ENCODE peak calls at places on chromosomes 12 and 14, in seven cellular contexts. M is CD8-positive, alpha-beta T cell; F is K562; O is transverse colon; T is ovary; P is psoas muscle; C is A549. D is an unnamed sample. For H3K4me1, the result is how much of the 10 kb centered on the place peaks cover.

GRCh38 chr14:105201928-105202513 is 20.9 kb upstream of the NUDT14 start:
- DNase-seq in M (no peak), F (no peak), O (no peak), T (no peak), P (no peak), C (no peak), D (no peak)

GRCh38 chr12:108691995-108692808 is 39.1 kb downstream of the CORO1C start:
- DNase-seq in M (no peak), F (no peak), O (peak), T (no peak), P (peak), C (no peak), D (no peak)

GRCh38 chr12:93624595-93625294 is 52.3 kb downstream of the SOCS2 start:
- DNase-seq in M (no peak), F (peak), O (no peak), T (no peak), P (no peak), C (peak), D (no peak)

GRCh38 chr12:20132818-20133217 is 235.5 kb upstream of the PDE3A start:
- DNase-seq in M (no peak), F (no peak), O (no peak), T (no peak), P (no peak), C (no peak), D (no peak)

GRCh38 chr12:59088673-59089072 is 168.4 kb upstream of the LRIG3 start:
- DNase-seq in M (no peak), F (no peak), O (no peak), T (no peak), P (no peak), C (no peak), D (peak)

GRCh38 chr14:105889666-105890473 is 363.5 kb downstream of the TMEM121 start:
- DNase-seq in M (no peak), F (peak), O (peak), T (no peak), P (peak), C (no peak), D (no peak)

GRCh38 chr12:75690556-75690955 is 179.1 kb upstream of the KRR1 start:
- DNase-seq in M (no peak), F (no peak), O (no peak), T (no peak), P (no peak), C (peak), D (no peak)

GRCh38 chr12:39959467-39959866 is 146.4 kb downstream of the SLC2A13 start:
- DNase-seq in M (no peak), F (no peak), O (no peak), T (no peak), P (no peak), C (no peak), D (no peak)

GRCh38 chr12:103169-103981 is 36.8 kb downstream of the IQSEC3 start:
- DNase-seq in M (no peak), F (peak), O (no peak), T (no peak), P (no peak), C (peak), D (peak)

GRCh38 chr14:101221549-101222160 is 318.1 kb upstream of the RTL1 start:
- DNase-seq in M (no peak), F (no peak), O (no peak), T (no peak), P (peak), C (no peak), D (no peak)

GRCh38 chr12:96436366-96437295 is 36.4 kb upstream of the CDK17 start:
- DNase-seq in M (no peak), F (no peak), O (no peak), T (no peak), P (no peak), C (no peak), D (no peak)

GRCh38 chr12:50275545-50275944 is 7.8 kb downstream of the LIMA1 start:
- DNase-seq in M (no peak), F (peak), O (peak), T (no peak), P (no peak), C (no peak), D (peak)

GRCh38 chr14:91649930-91650329 is 82.0 kb downstream of the CATSPERB start:
- DNase-seq in M (no peak), F (no peak), O (no peak), T (no peak), P (no peak), C (peak), D (peak)

GRCh38 chr12:51759695-51760094 is 88.8 kb downstream of the FIGNL2 start:
- DNase-seq in M (no peak), F (no peak), O (no peak), T (no peak), P (no peak), C (no peak), D (no peak)

GRCh38 chr14:20606190-20606901 is 15.2 kb upstream of the RNASE12 start:
- DNase-seq in M (no peak), F (no peak), O (peak), T (no peak), P (no peak), C (peak), D (peak)

GRCh38 chr14:37583358-37584210 is 11.5 kb downstream of the FOXA1 start:
- DNase-seq in M (no peak), F (no peak), O (peak), T (no peak), P (no peak), C (no peak), D (no peak)

GRCh38 chr14:48398675-48399282 is 723.4 kb upstream of the MDGA2 start:
- DNase-seq in M (no peak), F (peak), O (no peak), T (no peak), P (no peak), C (peak), D (peak)

GRCh38 chr14:51395361-51395849 is 155.4 kb downstream of the TMX1 start:
- DNase-seq in M (no peak), F (no peak), O (peak), T (peak), P (peak), C (no peak), D (peak)

GRCh38 chr12:108722992-108723766 is 8.1 kb downstream of the CORO1C start:
- DNase-seq in M (no peak), F (no peak), O (no peak), T (no peak), P (no peak), C (peak), D (peak)

GRCh38 chr12:116257213-116257612 is 20.3 kb downstream of the MED13L start:
- DNase-seq in M (no peak), F (no peak), O (no peak), T (no peak), P (no peak), C (no peak), D (peak)

GRCh38 chr14:104900639-104901512 is 23.8 kb upstream of the PLD4 start:
- DNase-seq in M (no peak), F (no peak), O (no peak), T (no peak), P (no peak), C (no peak), D (no peak)

GRCh38 chr14:96263347-96264199 is 7.6 kb downstream of the BDKRB1 start:
- DNase-seq in M (no peak), F (no peak), O (peak), T (no peak), P (no peak), C (no peak), D (no peak)

GRCh38 chr12:84919271-84919670 is 6.7 kb upstream of the SLC6A15 start:
- DNase-seq in M (no peak), F (no peak), O (no peak), T (no peak), P (no peak), C (no peak), D (no peak)

GRCh38 chr12:13591488-13591887 is 389.9 kb downstream of the GRIN2B start:
- DNase-seq in M (no peak), F (no peak), O (no peak), T (no peak), P (no peak), C (no peak), D (no peak)

GRCh38 chr14:62159314-62159713 is 397.1 kb downstream of the SNAPC1 start:
- DNase-seq in M (no peak), F (no peak), O (no peak), T (no peak), P (no peak), C (no peak), D (no peak)

GRCh38 chr12:130960787-130961186 is 7.1 kb downstream of the ADGRD1 start:
- DNase-seq in M (no peak), F (no peak), O (no peak), T (no peak), P (no peak), C (no peak), D (no peak)
- TF ChIP-seq CTCF in M (no peak), F (no peak), O (no peak), T (no peak), P (no peak), C (no peak), D (no peak)

DNA sequence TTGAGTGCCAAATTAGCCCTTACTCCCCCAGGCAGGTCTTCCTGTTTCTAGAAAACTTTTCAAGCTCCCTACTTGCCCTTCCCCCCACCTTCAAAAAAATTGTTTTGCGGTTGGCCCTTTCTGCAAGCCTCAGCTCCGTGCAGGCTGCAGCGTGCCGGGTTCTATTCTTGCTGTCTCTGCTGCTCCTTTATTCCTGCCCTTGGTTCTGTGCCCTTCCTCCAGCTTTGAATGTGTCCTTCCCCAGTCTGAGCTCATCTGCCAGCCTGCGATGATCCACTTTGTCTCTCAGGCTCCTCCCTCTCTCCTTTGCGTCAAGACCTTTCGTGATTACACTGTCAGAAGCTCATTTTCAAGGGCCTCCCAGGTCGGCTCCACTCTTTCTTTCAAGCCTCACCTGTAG is 98.6 kb downstream of the IRF2BPL start:
- DNase-seq in M (peak), F (peak), O (peak), T (no peak), P (no peak), C (no peak), D (no peak)
- H3K4me1 ChIP-seq in M (half or more), F (under half), O (under half), T (under half), P (under half), C (under half), D (under half)

GRCh38 chr12:132496710-132497109 is 6.8 kb downstream of the FBRSL1 start:
- DNase-seq in M (no peak), F (no peak), O (no peak), T (no peak), P (no peak), C (no peak), D (no peak)
- TF ChIP-seq CTCF in M (no peak), F (no peak), O (no peak), T (no peak), P (no peak), C (no peak), D (no peak)

DNA sequence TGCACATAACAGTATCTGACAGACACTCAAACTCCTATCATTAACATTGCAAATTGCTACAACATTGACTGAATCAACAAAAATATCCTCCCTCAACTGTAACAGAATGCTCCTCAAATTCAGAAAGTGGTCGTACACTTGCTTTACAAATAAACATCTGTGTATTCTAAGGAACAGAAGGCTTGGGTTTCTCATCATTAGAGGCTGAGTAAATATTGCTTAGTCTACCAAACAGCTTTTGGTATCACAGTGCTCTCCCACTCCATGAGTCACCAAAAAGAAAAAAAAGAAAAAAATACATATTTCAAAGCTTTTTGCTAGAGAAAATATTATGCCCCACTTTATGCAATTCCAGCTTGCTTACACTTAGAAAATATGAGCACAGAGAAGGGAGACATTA is 23.9 kb downstream of the FERMT2 start:
- DNase-seq in M (no peak), F (no peak), O (no peak), T (no peak), P (no peak), C (no peak), D (peak)
- H3K4me1 ChIP-seq in M (under half), F (under half), O (under half), T (under half), P (half or more), C (half or more), D (under half)

GRCh38 chr14:76641541-76641940 is 119.7 kb upstream of the VASH1 start:
- DNase-seq in M (no peak), F (no peak), O (no peak), T (no peak), P (no peak), C (no peak), D (no peak)

GRCh38 chr14:76640923-76641395 is 120.3 kb upstream of the VASH1 start:
- DNase-seq in M (no peak), F (no peak), O (no peak), T (no peak), P (no peak), C (no peak), D (no peak)

GRCh38 chr14:76647699-76648298 is 113.5 kb upstream of the VASH1 start:
- DNase-seq in M (no peak), F (peak), O (peak), T (no peak), P (no peak), C (peak), D (peak)

GRCh38 chr14:76639606-76640272 is 121.5 kb upstream of the VASH1 start:
- DNase-seq in M (no peak), F (no peak), O (no peak), T (no peak), P (no peak), C (no peak), D (no peak)

DNA sequence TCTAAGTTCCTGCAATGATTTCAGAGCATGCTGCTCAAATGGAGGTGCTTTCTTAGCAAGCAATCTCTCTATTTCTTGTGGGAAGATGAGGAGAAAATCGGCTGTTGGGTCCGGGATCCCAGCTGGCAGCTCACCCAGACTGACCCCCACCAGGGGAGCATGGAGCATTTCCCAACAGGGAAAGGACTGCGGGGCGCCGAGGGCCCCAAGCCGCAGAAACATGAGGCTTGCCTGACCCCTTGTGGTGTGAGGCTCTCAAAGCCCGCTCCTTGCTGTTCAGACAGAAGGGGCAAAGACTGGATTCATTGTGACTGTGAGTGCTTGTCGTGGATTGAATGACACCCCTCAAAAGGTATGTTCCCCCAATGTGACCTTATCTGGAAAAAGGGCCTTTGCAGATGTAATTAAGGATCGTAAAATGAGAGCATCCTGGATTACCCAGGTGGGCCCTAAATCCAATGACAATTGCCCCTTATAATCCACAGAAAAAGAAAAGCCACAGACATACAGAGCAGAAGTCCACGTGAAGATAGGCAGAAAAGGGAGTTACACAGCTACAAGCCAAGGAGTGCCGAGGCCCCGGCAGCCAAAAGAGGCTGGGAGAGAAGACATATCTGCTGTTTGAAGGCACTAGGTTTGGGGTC is 116.3 kb upstream of the VASH1 start:
- DNase-seq in M (no peak), F (peak), O (no peak), T (no peak), P (no peak), C (peak), D (peak)
- TF ChIP-seq CTCF in M (no peak), F (peak), O (peak), T (no peak), P (peak), C (peak), D (peak)

GRCh38 chr12:123098780-123099179 is 52.1 kb downstream of the PITPNM2 start:
- DNase-seq in M (no peak), F (no peak), O (no peak), T (no peak), P (no peak), C (no peak), D (no peak)

GRCh38 chr12:123097521-123098084 is 53.3 kb downstream of the PITPNM2 start:
- DNase-seq in M (no peak), F (no peak), O (no peak), T (peak), P (peak), C (no peak), D (peak)

GRCh38 chr12:123094349-123095073 is 56.4 kb downstream of the PITPNM2 start:
- DNase-seq in M (no peak), F (peak), O (peak), T (peak), P (peak), C (peak), D (peak)

GRCh38 chr12:123095074-123095694 is 55.7 kb downstream of the PITPNM2 start:
- DNase-seq in M (no peak), F (no peak), O (no peak), T (no peak), P (no peak), C (no peak), D (no peak)

DNA sequence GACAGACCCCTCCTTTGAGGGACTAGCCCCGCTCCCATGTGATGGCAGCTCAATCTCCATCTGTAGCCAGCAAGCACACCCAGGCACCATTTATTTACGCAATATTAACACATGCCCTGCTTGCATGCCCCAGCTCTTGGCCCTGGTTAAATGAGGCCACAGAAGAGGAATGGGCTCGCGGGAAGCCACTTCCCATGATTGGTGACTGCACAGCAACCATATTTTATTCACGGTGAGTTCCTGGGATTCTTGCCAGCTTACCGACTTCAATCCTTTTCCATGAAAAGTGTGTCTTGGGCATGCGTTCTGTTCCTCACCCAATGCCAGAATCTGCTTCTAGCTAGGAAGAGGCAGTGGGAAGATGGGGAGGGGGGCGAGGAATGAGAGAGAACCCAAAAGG is 54.7 kb downstream of the PITPNM2 start:
- DNase-seq in M (no peak), F (no peak), O (no peak), T (no peak), P (no peak), C (no peak), D (no peak)
- H3K4me1 ChIP-seq in M (under half), F (under half), O (under half), T (half or more), P (half or more), C (half or more), D (half or more)

GRCh38 chr14:71444030-71444822 is 488.0 kb upstream of the RGS6 start:
- DNase-seq in M (no peak), F (no peak), O (no peak), T (no peak), P (no peak), C (no peak), D (no peak)

GRCh38 chr14:71439247-71439646 is 493.0 kb upstream of the RGS6 start:
- DNase-seq in M (no peak), F (no peak), O (no peak), T (no peak), P (no peak), C (no peak), D (no peak)

GRCh38 chr14:71442503-71442902 is 489.7 kb upstream of the RGS6 start:
- DNase-seq in M (no peak), F (no peak), O (no peak), T (no peak), P (no peak), C (no peak), D (no peak)

GRCh38 chr14:71438684-71439083 is 493.5 kb upstream of the RGS6 start:
- DNase-seq in M (no peak), F (no peak), O (no peak), T (no peak), P (no peak), C (no peak), D (no peak)

GRCh38 chr14:71441142-71441541 is 491.1 kb upstream of the RGS6 start:
- DNase-seq in M (no peak), F (no peak), O (no peak), T (no peak), P (no peak), C (no peak), D (no peak)
- TF ChIP-seq CTCF in M (no peak), F (no peak), O (no peak), T (no peak), P (no peak), C (no peak), D (no peak)

GRCh38 chr12:104689630-104690029 is 232.9 kb downstream of the CHST11 start:
- DNase-seq in M (no peak), F (no peak), O (no peak), T (no peak), P (no peak), C (no peak), D (no peak)
- H3K4me1 ChIP-seq in M (under half), F (under half), O (under half), T (under half), P (under half), C (under half), D (under half)

DNA sequence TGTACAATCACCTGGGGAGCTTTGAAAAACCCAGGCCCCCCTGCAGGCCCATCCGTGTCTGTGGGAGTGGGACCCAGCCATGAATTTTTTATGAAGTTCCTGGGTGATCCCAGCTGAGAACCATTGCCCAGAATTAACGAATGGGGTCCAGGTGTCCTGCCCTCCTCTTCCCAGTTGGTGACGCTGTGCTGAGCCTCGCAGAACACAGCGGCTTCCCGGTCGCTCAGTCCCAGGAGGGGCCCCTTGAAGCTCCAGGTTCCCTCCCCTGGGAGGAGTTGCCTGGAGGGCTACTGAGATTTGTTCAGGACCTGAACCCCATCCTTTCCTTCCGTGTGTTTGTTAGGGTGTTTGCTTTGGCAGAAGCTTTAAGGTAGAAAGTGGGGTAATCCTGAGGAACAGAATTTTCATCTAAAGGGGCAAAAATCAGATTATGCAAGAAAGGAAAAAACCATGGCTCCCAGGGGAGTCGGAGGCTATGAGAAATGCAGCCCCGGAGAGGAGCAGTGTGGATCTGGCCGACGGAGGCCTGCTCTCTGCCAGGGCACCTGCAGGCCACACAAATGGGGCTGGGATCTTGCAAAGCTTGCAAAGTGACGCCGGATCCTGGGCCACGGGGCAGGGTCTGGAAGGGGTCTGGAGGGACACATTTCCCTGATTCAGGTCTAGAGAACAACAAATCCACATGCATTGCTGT is 164.7 kb upstream of the PRMT8 start:
- DNase-seq in M (no peak), F (no peak), O (no peak), T (no peak), P (peak), C (no peak), D (no peak)
- TF ChIP-seq CTCF in M (no peak), F (peak), O (no peak), T (no peak), P (no peak), C (no peak), D (no peak)

D was measured in cardiac muscle cell.